ENCODE peak calls at places on chromosomes 5 and 9, in seven cellular contexts. E is fibroblast of the aortic adventitia, M is GM13977, R is right atrium auricular region, Z is upper lobe of right lung, I is GM06990, K is psoas muscle. F is an unnamed sample.

GRCh38 chr5:96408841-96409458 is 24.1 kb downstream of the PCSK1 start:
- DNase-seq in K (no peak), Z (no peak), E (no peak), I (no peak), M (no peak), R (no peak), F (no peak)

GRCh38 chr5:169350016-169350415 is 49.1 kb upstream of the SLIT3 start:
- DNase-seq in R (no peak), M (no peak), Z (no peak), E (peak), I (no peak), K (no peak), F (no peak)

GRCh38 chr5:9624196-9624947 is 5.8 kb downstream of the TAS2R1 start:
- DNase-seq in R (no peak), K (no peak), Z (no peak), E (peak), M (no peak), I (no peak), F (no peak)

GRCh38 chr9:18437315-18438200 is 36.4 kb upstream of the ADAMTSL1 start:
- DNase-seq in R (peak), K (peak), E (peak), I (no peak), Z (no peak), M (no peak), F (no peak)

GRCh38 chr9:1320667-1321195 is 270.6 kb downstream of the DMRT2 start:
- DNase-seq in R (no peak), M (no peak), E (no peak), K (no peak), Z (no peak), I (no peak), F (no peak)

GRCh38 chr9:110340306-110340705 is 2.6 kb upstream of the TXNDC8 start:
- DNase-seq in I (no peak), R (no peak), K (no peak), M (no peak), Z (no peak), E (peak), F (no peak)

GRCh38 chr5:169181785-169182184 is 119.2 kb downstream of the SLIT3 start:
- DNase-seq in E (peak), Z (no peak), K (no peak), R (no peak), M (no peak), I (no peak), F (no peak)

GRCh38 chr5:18394154-18394804 is 760.0 kb downstream of the TAF11L14 start:
- DNase-seq in K (peak), E (peak), I (no peak), M (peak), Z (peak), R (no peak), F (peak)

GRCh38 chr9:126436545-126437269 is 110.1 kb downstream of the MVB12B start:
- DNase-seq in K (no peak), Z (no peak), M (no peak), R (no peak), I (no peak), E (no peak), F (no peak)

GRCh38 chr5:129820-130219 is 37.9 kb downstream of the PLEKHG4B start:
- DNase-seq in I (no peak), K (no peak), M (no peak), Z (no peak), R (no peak), E (no peak), F (no peak)

GRCh38 chr5:149902177-149902576 is 42.4 kb downstream of the PDE6A start:
- DNase-seq in M (no peak), K (no peak), E (no peak), Z (no peak), R (no peak), I (no peak), F (no peak)

GRCh38 chr9:4965174-4965821 is 19.8 kb upstream of the JAK2 start:
- DNase-seq in Z (no peak), K (no peak), E (no peak), I (no peak), M (no peak), R (no peak), F (no peak)

GRCh38 chr5:175035882-175036533 is 311.6 kb downstream of the MSX2 start:
- DNase-seq in E (no peak), I (no peak), R (no peak), M (no peak), K (no peak), Z (no peak), F (no peak)

GRCh38 chr9:34311499-34312225 is 17.4 kb downstream of the KIF24 start:
- DNase-seq in Z (no peak), I (no peak), E (no peak), R (no peak), K (no peak), M (no peak), F (no peak)

GRCh38 chr5:80034962-80035821 is at the start of gene THBS4:
- DNase-seq in K (peak), Z (no peak), E (no peak), M (no peak), R (no peak), I (peak), F (no peak)

GRCh38 chr5:115096034-115096769 is 73.5 kb downstream of the TRIM36 start:
- DNase-seq in M (no peak), R (no peak), K (no peak), E (no peak), Z (no peak), I (no peak), F (no peak)

GRCh38 chr9:22088372-22089063 is 79.4 kb upstream of the CDKN2B start:
- DNase-seq in E (no peak), R (no peak), M (no peak), K (no peak), Z (no peak), I (no peak), F (no peak)

GRCh38 chr5:140342287-140342686 is 4.1 kb downstream of the HBEGF start:
- DNase-seq in Z (no peak), K (no peak), R (no peak), M (no peak), E (no peak), I (no peak), F (no peak)

GRCh38 chr9:127950513-127951210 is 13.0 kb upstream of the DPM2 start:
- DNase-seq in Z (no peak), I (no peak), E (no peak), R (no peak), M (no peak), K (no peak), F (no peak)

GRCh38 chr9:89179535-89179919 is 909 bp upstream of the SHC3 start:
- DNase-seq in E (peak), K (no peak), R (no peak), I (no peak), Z (no peak), M (no peak), F (no peak)

GRCh38 chr5:59133801-59134261 is 551.0 kb downstream of the RAB3C start:
- DNase-seq in E (peak), Z (no peak), R (no peak), K (no peak), I (no peak), M (no peak), F (no peak)

GRCh38 chr5:120683580-120683979 is 219.5 kb downstream of the PRR16 start:
- DNase-seq in I (no peak), M (no peak), R (no peak), Z (no peak), E (peak), K (no peak), F (no peak)

GRCh38 chr5:50292735-50293394 is 148.2 kb downstream of the EMB start:
- DNase-seq in R (no peak), M (no peak), I (no peak), K (no peak), Z (peak), E (no peak), F (no peak)

GRCh38 chr5:97449172-97449571 is 266.1 kb upstream of the RIOK2 start:
- DNase-seq in K (no peak), I (no peak), Z (no peak), R (no peak), E (no peak), M (no peak), F (no peak)

GRCh38 chr9:104586496-104587180 is 12.6 kb downstream of the OR13C5 start:
- DNase-seq in Z (no peak), E (peak), M (no peak), I (no peak), K (no peak), R (no peak), F (no peak)

GRCh38 chr9:116312221-116312620 is 158.6 kb downstream of the PAPPA start:
- DNase-seq in M (no peak), E (no peak), K (no peak), Z (no peak), R (no peak), I (no peak), F (no peak)

GRCh38 chr5:146878471-146879172 is at the start of gene PPP2R2B:
- DNase-seq in M (peak), R (no peak), Z (peak), K (peak), I (peak), E (peak), F (no peak)

GRCh38 chr9:109310486-109310901 is 10.4 kb downstream of the EPB41L4B start:
- DNase-seq in M (no peak), E (peak), R (no peak), I (no peak), K (peak), Z (no peak), F (no peak)

GRCh38 chr5:81506900-81507588 is 113.1 kb upstream of the ACOT12 start:
- DNase-seq in K (no peak), R (peak), E (peak), I (peak), M (peak), Z (no peak), F (no peak)

GRCh38 chr5:96572864-96573512 is 89.2 kb upstream of the CAST start:
- DNase-seq in R (no peak), I (no peak), M (no peak), K (no peak), E (peak), Z (no peak), F (no peak)

GRCh38 chr5:139360384-139360783 is 18.7 kb downstream of the PAIP2 start:
- DNase-seq in K (no peak), M (no peak), R (no peak), E (no peak), Z (no peak), I (no peak), F (no peak)

GRCh38 chr9:134980516-134980915 is 62.8 kb upstream of the FCN1 start:
- DNase-seq in K (peak), Z (peak), R (no peak), E (no peak), M (no peak), I (no peak), F (no peak)

GRCh38 chr5:71830626-71831539 is 111.8 kb downstream of the CARTPT start:
- DNase-seq in Z (peak), R (peak), E (peak), M (no peak), I (no peak), K (peak), F (peak)

DNA sequence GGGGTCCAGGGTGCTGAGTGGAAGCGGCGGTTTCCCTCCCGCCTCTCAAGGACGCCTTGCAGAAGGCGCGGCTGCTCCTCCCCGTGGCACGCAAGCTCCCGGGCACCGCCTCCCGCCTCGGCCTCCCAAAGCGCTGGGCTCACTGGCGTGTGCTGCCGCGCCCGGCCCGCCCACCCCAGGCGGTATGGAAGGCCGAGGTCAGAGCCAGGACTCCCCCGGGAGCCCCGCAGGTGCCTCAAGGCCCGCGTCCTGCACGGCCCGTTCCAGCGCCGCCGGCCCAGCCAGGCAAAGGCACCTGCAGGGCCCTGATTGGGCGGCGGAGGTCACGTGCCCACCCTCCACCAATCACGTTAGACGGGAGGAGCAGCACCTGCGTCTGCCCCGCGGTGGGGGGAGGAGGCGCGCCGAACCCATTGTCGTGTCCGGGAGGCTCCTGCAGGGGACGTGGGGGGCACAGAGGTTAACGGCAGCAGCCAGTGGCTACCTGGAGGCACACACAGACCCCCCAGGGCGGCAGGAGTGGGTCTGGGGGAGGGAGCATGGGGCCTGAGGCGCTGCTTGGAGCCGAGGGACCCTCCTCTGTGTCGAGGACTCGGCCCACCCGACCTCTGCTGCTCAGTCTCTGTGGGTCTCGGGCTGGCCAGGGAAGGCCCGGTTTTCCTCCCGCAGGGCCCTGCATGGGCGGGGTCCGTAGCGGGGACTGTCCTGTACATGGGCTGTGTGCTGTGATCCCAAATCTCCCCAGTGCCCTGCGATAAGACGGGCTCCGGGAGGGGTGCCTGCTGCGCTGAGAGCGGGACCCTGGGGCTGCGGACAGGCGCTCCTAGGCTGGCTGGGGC is 2.0 kb upstream of the LCN12 start:
- DNase-seq in R (peak), E (peak), K (peak), I (peak), M (peak), Z (peak), F (peak)
- TF ChIP-seq CTCF in R (peak), E (no peak), K (no peak), I (peak), M (peak), Z (peak), F (no peak)

DNA sequence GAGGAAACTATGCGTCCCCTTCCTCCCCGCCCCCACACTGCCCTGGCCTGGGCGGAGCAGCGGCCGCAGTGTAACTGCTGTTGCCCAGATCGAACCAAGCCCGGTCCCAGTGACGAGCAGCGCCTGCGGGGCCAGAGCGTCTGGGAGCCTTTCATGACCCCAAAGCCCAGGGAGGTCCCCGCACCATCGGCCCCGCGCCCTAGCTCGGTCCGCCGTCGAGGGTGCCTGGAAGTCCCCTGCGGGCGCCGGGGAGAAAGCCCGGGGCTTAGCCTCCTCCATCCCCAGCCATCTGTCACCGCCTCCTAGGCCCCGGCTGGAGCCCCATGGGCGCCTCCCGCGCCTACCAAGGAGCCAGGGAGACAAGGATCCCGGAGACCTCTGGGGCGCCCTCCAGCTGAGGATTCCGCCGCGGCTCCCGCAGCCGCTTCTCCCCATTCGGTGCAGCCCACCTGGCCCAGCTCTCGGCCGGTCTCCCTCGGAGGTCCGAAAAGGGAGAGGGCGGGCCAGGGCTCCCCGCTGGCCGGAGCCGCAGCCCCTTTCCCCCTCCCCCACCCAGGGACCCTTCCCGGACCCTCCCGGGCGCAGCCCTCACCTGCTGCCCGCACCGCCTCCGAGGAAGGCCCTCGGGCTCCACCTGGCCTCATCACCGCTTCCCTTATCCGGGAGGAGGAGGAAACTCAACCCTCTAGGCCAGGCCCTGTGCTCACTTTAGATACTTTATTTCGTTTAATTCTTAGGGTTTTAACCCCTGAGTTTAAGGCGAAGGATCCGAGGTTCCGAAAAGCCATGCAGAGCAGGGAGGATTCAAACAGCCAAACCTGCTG is 45.6 kb downstream of the APTX start:
- DNase-seq in Z (no peak), K (no peak), E (no peak), R (no peak), M (no peak), I (no peak), F (no peak)
- TF ChIP-seq CTCF in Z (no peak), K (no peak), E (no peak), R (no peak), M (no peak), I (no peak), F (no peak)

GRCh38 chr5:75330404-75330803 is 6.6 kb upstream of the HMGCR start:
- DNase-seq in I (no peak), K (no peak), E (no peak), Z (no peak), M (no peak), R (no peak), F (no peak)

GRCh38 chr5:75324791-75325190 is 12.2 kb upstream of the HMGCR start:
- DNase-seq in R (no peak), E (no peak), I (no peak), K (no peak), Z (no peak), M (peak), F (no peak)

GRCh38 chr5:75320341-75320740 is 16.7 kb upstream of the HMGCR start:
- DNase-seq in M (no peak), K (no peak), Z (no peak), E (no peak), I (no peak), R (no peak), F (no peak)

GRCh38 chr5:75322066-75322465 is 15.0 kb upstream of the HMGCR start:
- DNase-seq in E (no peak), R (no peak), Z (no peak), M (no peak), I (no peak), K (no peak), F (no peak)

GRCh38 chr5:75325242-75325641 is 11.8 kb upstream of the HMGCR start:
- DNase-seq in K (no peak), E (no peak), I (no peak), R (no peak), Z (no peak), M (no peak), F (no peak)
- TF ChIP-seq CTCF in K (no peak), E (no peak), I (no peak), R (no peak), Z (no peak), M (no peak), F (no peak)

GRCh38 chr9:16258708-16259107 is 611.8 kb downstream of the BNC2 start:
- DNase-seq in K (no peak), Z (no peak), R (no peak), I (no peak), M (no peak), E (no peak), F (no peak)

GRCh38 chr9:16258191-16258590 is 612.3 kb downstream of the BNC2 start:
- DNase-seq in Z (no peak), K (no peak), R (no peak), E (no peak), I (no peak), M (no peak), F (no peak)

GRCh38 chr9:16254674-16255073 is 615.8 kb downstream of the BNC2 start:
- DNase-seq in Z (no peak), R (no peak), I (no peak), K (no peak), M (no peak), E (no peak), F (no peak)

GRCh38 chr9:16255217-16255616 is 615.3 kb downstream of the BNC2 start:
- DNase-seq in M (no peak), E (no peak), Z (no peak), R (no peak), I (no peak), K (no peak), F (no peak)

GRCh38 chr9:16257604-16258003 is 612.9 kb downstream of the BNC2 start:
- DNase-seq in E (peak), Z (no peak), K (no peak), R (no peak), M (no peak), I (no peak), F (no peak)
- TF ChIP-seq CTCF in E (peak), Z (peak), K (peak), R (no peak), M (no peak), I (peak), F (no peak)

GRCh38 chr5:1404062-1404461 is 41.2 kb downstream of the SLC6A3 start:
- DNase-seq in M (no peak), E (no peak), R (no peak), Z (peak), I (no peak), K (peak), F (no peak)
- TF ChIP-seq CTCF in M (no peak), E (no peak), R (no peak), Z (no peak), I (no peak), K (no peak), F (no peak)

DNA sequence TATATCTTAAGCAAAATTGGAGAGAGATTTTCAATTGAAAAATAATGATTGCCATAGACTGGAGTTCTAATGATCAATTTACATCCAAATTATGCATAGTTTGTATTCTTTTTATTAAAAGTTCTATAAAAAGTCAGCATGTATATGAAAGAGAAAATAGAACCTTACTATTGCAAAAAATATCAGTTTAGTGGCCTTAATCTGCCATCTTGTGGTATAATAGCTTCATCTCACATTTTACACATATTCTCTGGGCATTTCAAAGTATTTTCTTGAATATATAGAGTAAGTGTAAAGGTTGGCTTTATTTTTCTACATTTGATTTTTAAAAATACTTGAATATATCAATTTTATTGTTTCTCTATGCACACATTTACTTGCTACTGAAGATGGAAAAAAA is 1858.6 kb upstream of the CDH9 start:
- DNase-seq in Z (no peak), R (no peak), M (no peak), E (no peak), K (no peak), I (no peak), F (no peak)
- TF ChIP-seq CTCF in Z (no peak), R (no peak), M (no peak), E (no peak), K (no peak), I (no peak), F (no peak)

F was measured in omental fat pad.